ENCODE peak calls at places on chromosomes 2 and 18, in five cellular contexts. R is psoas muscle, E is H54, J is T-helper 1 cell, C is NCI-H526 treated with DMSO at 0.1 percent for 48 hours. Q is an unnamed sample.

GRCh38 chr2:151808258-151809072 is 19.8 kb downstream of the ARL5A start:
- DNase-seq in R (no peak), E (no peak), J (no peak), C (peak; percentile 41), Q (no peak)

GRCh38 chr2:241179894-241180293 is 8.6 kb upstream of the ANO7 start:
- DNase-seq in R (no peak), E (no peak), J (no peak), C (no peak), Q (no peak)

GRCh38 chr2:48574353-48575290 is 43.0 kb upstream of the GTF2A1L start:
- DNase-seq in R (no peak), E (no peak), J (no peak), C (no peak), Q (no peak)

GRCh38 chr2:54952978-54953456 is 97.2 kb downstream of the RTN4 start:
- DNase-seq in R (no peak), E (peak; percentile 31), J (no peak), C (no peak), Q (no peak)

GRCh38 chr2:138500592-138501426 is 761 bp upstream of the SPOPL start:
- DNase-seq in R (peak; percentile 55), E (no peak), J (no peak), C (peak; percentile 62), Q (no peak)

GRCh38 chr2:196066794-196067382 is 1.7 kb downstream of the DNAH7 start:
- DNase-seq in R (no peak), E (no peak), J (no peak), C (no peak), Q (peak; percentile 19)

GRCh38 chr18:75931079-75931478 is 503.6 kb upstream of the SMIM21 start:
- DNase-seq in R (no peak), E (no peak), J (no peak), C (no peak), Q (no peak)

GRCh38 chr2:43467889-43468288 is 127.9 kb downstream of the THADA start:
- DNase-seq in R (no peak), E (peak; percentile 9), J (no peak), C (no peak), Q (no peak)

GRCh38 chr2:74843371-74844298 is 9.7 kb downstream of the HK2 start:
- DNase-seq in R (no peak), E (no peak), J (no peak), C (no peak), Q (no peak)

GRCh38 chr2:150526006-150526405 is 38.5 kb upstream of the RND3 start:
- DNase-seq in R (no peak), E (no peak), J (no peak), C (no peak), Q (no peak)

GRCh38 chr2:72118386-72118785 is 29.3 kb downstream of the CYP26B1 start:
- DNase-seq in R (no peak), E (no peak), J (no peak), C (no peak), Q (no peak)

GRCh38 chr2:201984800-201985525 is 48.7 kb upstream of the FZD7 start:
- DNase-seq in R (no peak), E (no peak), J (no peak), C (no peak), Q (no peak)

GRCh38 chr2:239161711-239162140 is 239.1 kb downstream of the HDAC4 start:
- DNase-seq in R (peak; percentile 44), E (no peak), J (no peak), C (no peak), Q (no peak)

GRCh38 chr2:70683455-70683854 is 84.5 kb downstream of the ADD2 start:
- DNase-seq in R (no peak), E (no peak), J (no peak), C (no peak), Q (no peak)

GRCh38 chr18:36326771-36327170 is 29.3 kb downstream of the FHOD3 start:
- DNase-seq in R (no peak), E (no peak), J (no peak), C (no peak), Q (no peak)

GRCh38 chr2:10481055-10481665 is 33.0 kb upstream of the ODC1 start:
- DNase-seq in R (no peak), E (no peak), J (no peak), C (no peak), Q (no peak)

GRCh38 chr2:222424281-222424728 is at the start of gene SGPP2:
- DNase-seq in R (no peak), E (no peak), J (peak; percentile 36), C (peak; percentile 59), Q (no peak)

GRCh38 chr2:191264647-191265079 is 19.5 kb downstream of the MYO1B start:
- DNase-seq in R (no peak), E (peak; percentile 16), J (no peak), C (no peak), Q (no peak)

GRCh38 chr2:120552800-120553471 is 182.7 kb upstream of the GLI2 start:
- DNase-seq in R (peak; percentile 96), E (peak; percentile 74), J (no peak), C (peak; percentile 80), Q (peak; percentile 84)

GRCh38 chr18:24731981-24732380 is 271.5 kb downstream of the HRH4 start:
- DNase-seq in R (no peak), E (no peak), J (no peak), C (no peak), Q (no peak)